ENCODE peak calls at places on chromosomes 5 and 9, in four cellular contexts. L is left ventricle myocardium inferior, B is heart left ventricle, W is foreskin keratinocyte. H is an unnamed sample.

GRCh38 chr5:26802944-26803343 is 235.4 kb downstream of the CDH9 start:
- DNase-seq in L (no peak), B (no peak), W (no peak), H (no peak)

GRCh38 chr9:114112778-114113585 is 13.9 kb upstream of the KIF12 start:
- DNase-seq in L (peak), B (peak), W (peak), H (no peak)

GRCh38 chr9:98142925-98143481 is 24.0 kb upstream of the TRIM14 start:
- DNase-seq in L (no peak), B (no peak), W (no peak), H (no peak)

GRCh38 chr9:19032411-19032810 is 598 bp downstream of the SAXO1 start:
- DNase-seq in L (no peak), B (no peak), W (no peak), H (no peak)

GRCh38 chr5:36301858-36302603 is at the start of gene RANBP3L:
- DNase-seq in L (no peak), B (no peak), W (no peak), H (no peak)

GRCh38 chr9:129353697-129354336 is 175.8 kb upstream of the IER5L start:
- DNase-seq in L (no peak), B (no peak), W (no peak), H (no peak)

GRCh38 chr9:129586647-129587046 is 34.3 kb downstream of the C9orf50 start:
- DNase-seq in L (no peak), B (no peak), W (no peak), H (no peak)

GRCh38 chr5:81315336-81315735 is 13.9 kb downstream of the ZCCHC9 start:
- DNase-seq in L (no peak), B (no peak), W (peak), H (no peak)

GRCh38 chr9:84271887-84272556 is 68.5 kb downstream of the SLC28A3 start:
- DNase-seq in L (no peak), B (no peak), W (no peak), H (no peak)

GRCh38 chr9:123739387-123739786 is 190.5 kb downstream of the DENND1A start:
- DNase-seq in L (no peak), B (no peak), W (no peak), H (no peak)

GRCh38 chr9:6086006-6086655 is 70.7 kb upstream of the RANBP6 start:
- DNase-seq in L (no peak), B (no peak), W (no peak), H (no peak)

GRCh38 chr9:34374905-34375552 is 1.7 kb downstream of the MYORG start:
- DNase-seq in L (no peak), B (no peak), W (no peak), H (no peak)

GRCh38 chr9:137074657-137075274 is 2.6 kb upstream of the UAP1L1 start:
- DNase-seq in L (no peak), B (peak), W (no peak), H (no peak)

GRCh38 chr9:107178302-107178701 is 104.8 kb upstream of the RAD23B start:
- DNase-seq in L (no peak), B (no peak), W (no peak), H (no peak)

GRCh38 chr9:26746357-26747072 is 146.1 kb downstream of the CAAP1 start:
- DNase-seq in L (no peak), B (no peak), W (peak), H (peak)

GRCh38 chr9:125807065-125807464 is 59.9 kb downstream of the PBX3 start:
- DNase-seq in L (no peak), B (no peak), W (peak), H (no peak)

GRCh38 chr9:93683331-93684134 is 107.1 kb downstream of the PHF2 start:
- DNase-seq in L (no peak), B (peak), W (no peak), H (no peak)

GRCh38 chr5:68398146-68398812 is 182.7 kb downstream of the PIK3R1 start:
- DNase-seq in L (no peak), B (no peak), W (no peak), H (no peak)

GRCh38 chr5:110842948-110843347 is 104.1 kb downstream of the SLC25A46 start:
- DNase-seq in L (no peak), B (no peak), W (no peak), H (no peak)

GRCh38 chr5:390571-391491 is 52.1 kb upstream of the EXOC3 start:
- DNase-seq in L (no peak), B (no peak), W (peak), H (no peak)

H was measured in epithelial cell of prostate.